ENCODE peak calls at places on chromosome 11, in four cellular contexts. E is fibroblast of lung, D is fibroblast of pulmonary artery, O is AG09309. G is an unnamed sample.

GRCh38 chr11:61627831-61628753 is 47.2 kb upstream of the SYT7 start:
- DNase-seq in E (peak), D (peak), O (peak), G (peak)

GRCh38 chr11:69085490-69086095 is 36.9 kb downstream of the TPCN2 start:
- DNase-seq in O (no peak), D (no peak), E (no peak), G (no peak)

GRCh38 chr11:45896392-45897068 is 10.5 kb downstream of the FREY1 start:
- DNase-seq in O (no peak), D (no peak), E (no peak), G (no peak)

GRCh38 chr11:71294846-71295600 is 42.6 kb upstream of the SHANK2 start:
- DNase-seq in O (no peak), D (no peak), E (no peak), G (no peak)

GRCh38 chr11:26078217-26078821 is 253.6 kb upstream of the ANO3 start:
- DNase-seq in E (peak), O (no peak), D (no peak), G (peak)

GRCh38 chr11:117316197-117316961 is at the start of gene BACE1:
- DNase-seq in E (peak), O (peak), D (peak), G (peak)

GRCh38 chr11:86292912-86293606 is 9.0 kb upstream of the HIKESHI start:
- DNase-seq in O (no peak), D (no peak), E (no peak), G (no peak)

GRCh38 chr11:65412271-65413076 is 10.1 kb upstream of the NEAT1 start:
- DNase-seq in O (no peak), D (no peak), E (no peak), G (no peak)

GRCh38 chr11:9566561-9567063 is 6.9 kb upstream of the WEE1 start:
- DNase-seq in E (peak), D (peak), O (peak), G (peak)

GRCh38 chr11:103257360-103257759 is 148.1 kb downstream of the DYNC2H1 start:
- DNase-seq in O (no peak), E (peak), D (peak), G (peak)

GRCh38 chr11:94968334-94968958 is 4.9 kb downstream of the CWC15 start:
- DNase-seq in D (peak), E (peak), O (no peak), G (peak)

GRCh38 chr11:72613977-72614376 is 60.2 kb downstream of the PDE2A start:
- DNase-seq in D (no peak), E (no peak), O (no peak), G (no peak)
- TF ChIP-seq CTCF in D (no peak), E (no peak), O (no peak), G (no peak)

GRCh38 chr11:7575841-7576451 is 62.1 kb downstream of the PPFIBP2 start:
- DNase-seq in O (no peak), D (no peak), E (no peak), G (no peak)

GRCh38 chr11:7576671-7577225 is 62.9 kb downstream of the PPFIBP2 start:
- DNase-seq in O (no peak), E (no peak), D (no peak), G (no peak)

GRCh38 chr11:7578276-7578955 is 64.6 kb downstream of the PPFIBP2 start:
- DNase-seq in O (no peak), E (no peak), D (no peak), G (no peak)

GRCh38 chr11:7577883-7578242 is 64.1 kb downstream of the PPFIBP2 start:
- DNase-seq in D (peak), O (no peak), E (peak), G (peak)

GRCh38 chr11:7577226-7577882 is 63.6 kb downstream of the PPFIBP2 start:
- DNase-seq in D (peak), E (peak), O (no peak), G (peak)
- H3K4me3 ChIP-seq in D (peak), E (peak), O (peak), G (peak)

DNA sequence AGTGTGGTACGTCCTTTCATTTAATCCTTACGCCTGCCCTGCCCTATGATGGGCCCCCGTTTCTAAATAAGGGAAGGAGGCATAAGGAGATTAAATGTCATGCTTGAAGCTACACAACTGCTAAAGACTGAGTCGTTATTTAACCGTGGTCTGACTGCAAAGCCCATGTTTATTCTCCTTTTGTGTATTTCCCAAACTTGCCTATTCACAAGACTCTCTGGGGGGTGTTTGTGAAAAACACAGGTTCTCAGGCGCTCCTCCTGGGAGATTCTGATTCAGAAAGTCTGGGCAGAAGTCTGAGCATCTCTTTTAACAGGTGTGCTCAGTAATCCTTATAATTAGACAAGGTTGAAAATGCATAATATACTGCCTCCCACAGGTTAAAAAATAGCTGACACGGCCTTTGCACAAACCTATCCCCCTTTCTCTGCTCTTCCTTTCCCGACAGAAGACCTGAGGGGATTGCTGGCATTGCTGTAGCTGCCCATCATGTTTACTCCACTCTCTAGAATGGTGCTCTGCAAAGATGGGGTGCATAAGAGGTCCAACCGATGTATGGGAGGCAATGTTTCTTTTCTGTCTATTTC is 56.4 kb upstream of the ZBTB44 start:
- DNase-seq in E (no peak), O (no peak), D (no peak), G (no peak)
- TF ChIP-seq CTCF in E (no peak), O (no peak), D (no peak), G (no peak)

DNA sequence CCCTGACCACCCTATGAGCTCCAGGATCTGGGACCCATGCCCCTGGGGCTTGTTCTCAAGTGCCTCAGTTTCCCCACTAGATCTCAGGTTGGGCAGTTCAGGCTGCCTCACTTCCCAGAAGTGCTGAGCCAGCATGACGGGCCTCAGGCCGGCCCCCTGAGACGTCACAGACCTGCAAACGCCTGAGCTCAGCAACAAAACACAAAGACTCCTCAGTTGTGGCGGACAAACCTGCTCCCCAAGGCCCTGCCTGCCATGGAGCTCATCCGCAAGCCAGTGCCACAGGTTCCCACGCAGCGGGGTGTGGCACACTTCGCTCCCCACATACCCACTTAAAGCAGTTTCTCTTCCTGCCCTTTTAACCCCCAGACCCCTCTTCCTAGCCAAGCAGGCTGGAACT is 45.2 kb downstream of the NECTIN1 start:
- DNase-seq in D (no peak), O (no peak), E (no peak), G (no peak)
- H3K4me3 ChIP-seq in D (no peak), O (no peak), E (no peak), G (no peak)